ENCODE peak calls at places on chromosomes 6 and 20, in nine cellular contexts. One of them, this sample, is unnamed.

GRCh38 chr6:18533793-18534192 is 146.6 kb downstream of the RNF144B start:
- DNase-seq in osteocyte: no peak
- DNase-seq in choroid plexus epithelial cell: no peak
- DNase-seq in epithelial cell of esophagus: no peak
- DNase-seq in body of pancreas: no peak
- DNase-seq in mucosa of descending colon: no peak
- DNase-seq in progenitor cell of endocrine pancreas: no peak
- DNase-seq in fibroblast of mammary gland: no peak
- DNase-seq in bronchial epithelial cell: peak
- DNase-seq in this sample: no peak

GRCh38 chr20:58017237-58017969 is 211.1 kb downstream of the ANKRD60 start:
- DNase-seq in osteocyte: no peak
- DNase-seq in choroid plexus epithelial cell: peak
- DNase-seq in epithelial cell of esophagus: peak
- DNase-seq in body of pancreas: peak
- DNase-seq in mucosa of descending colon: peak
- DNase-seq in progenitor cell of endocrine pancreas: no peak
- DNase-seq in fibroblast of mammary gland: no peak
- DNase-seq in bronchial epithelial cell: peak
- DNase-seq in this sample: no peak

GRCh38 chr20:57710841-57711240 is 1.0 kb upstream of the PMEPA1 start:
- DNase-seq in osteocyte: no peak
- DNase-seq in choroid plexus epithelial cell: peak
- DNase-seq in epithelial cell of esophagus: no peak
- DNase-seq in body of pancreas: peak
- DNase-seq in mucosa of descending colon: no peak
- DNase-seq in progenitor cell of endocrine pancreas: no peak
- DNase-seq in fibroblast of mammary gland: no peak
- DNase-seq in bronchial epithelial cell: no peak
- DNase-seq in this sample: no peak

GRCh38 chr6:89976141-89977020 is 82.1 kb downstream of the GJA10 start:
- DNase-seq in osteocyte: no peak
- DNase-seq in choroid plexus epithelial cell: no peak
- DNase-seq in epithelial cell of esophagus: no peak
- DNase-seq in body of pancreas: no peak
- DNase-seq in mucosa of descending colon: no peak
- DNase-seq in progenitor cell of endocrine pancreas: no peak
- DNase-seq in fibroblast of mammary gland: no peak
- DNase-seq in bronchial epithelial cell: no peak
- DNase-seq in this sample: no peak

GRCh38 chr6:155380666-155381332 is 66.5 kb upstream of the TFB1M start:
- DNase-seq in osteocyte: no peak
- DNase-seq in choroid plexus epithelial cell: no peak
- DNase-seq in epithelial cell of esophagus: no peak
- DNase-seq in body of pancreas: no peak
- DNase-seq in mucosa of descending colon: no peak
- DNase-seq in progenitor cell of endocrine pancreas: no peak
- DNase-seq in fibroblast of mammary gland: no peak
- DNase-seq in bronchial epithelial cell: no peak
- DNase-seq in this sample: no peak

GRCh38 chr6:43604174-43604573 is 24.9 kb downstream of the GTPBP2 start:
- DNase-seq in osteocyte: no peak
- DNase-seq in choroid plexus epithelial cell: peak
- DNase-seq in epithelial cell of esophagus: peak
- DNase-seq in body of pancreas: no peak
- DNase-seq in mucosa of descending colon: no peak
- DNase-seq in progenitor cell of endocrine pancreas: no peak
- DNase-seq in fibroblast of mammary gland: peak
- DNase-seq in bronchial epithelial cell: peak
- DNase-seq in this sample: no peak

GRCh38 chr20:62929051-62929538 is 2.8 kb upstream of the DIDO1 start:
- DNase-seq in osteocyte: no peak
- DNase-seq in choroid plexus epithelial cell: peak
- DNase-seq in epithelial cell of esophagus: peak
- DNase-seq in body of pancreas: peak
- DNase-seq in mucosa of descending colon: peak
- DNase-seq in progenitor cell of endocrine pancreas: peak
- DNase-seq in fibroblast of mammary gland: peak
- DNase-seq in bronchial epithelial cell: peak
- DNase-seq in this sample: peak

GRCh38 chr6:11096109-11096508 is 2.5 kb downstream of the SMIM13 start:
- DNase-seq in osteocyte: no peak
- DNase-seq in choroid plexus epithelial cell: peak
- DNase-seq in epithelial cell of esophagus: peak
- DNase-seq in body of pancreas: peak
- DNase-seq in mucosa of descending colon: no peak
- DNase-seq in progenitor cell of endocrine pancreas: no peak
- DNase-seq in fibroblast of mammary gland: peak
- DNase-seq in bronchial epithelial cell: peak
- DNase-seq in this sample: no peak

GRCh38 chr20:57323034-57323433 is 6.6 kb upstream of the SPO11 start:
- DNase-seq in osteocyte: no peak
- DNase-seq in choroid plexus epithelial cell: peak
- DNase-seq in epithelial cell of esophagus: peak
- DNase-seq in body of pancreas: no peak
- DNase-seq in mucosa of descending colon: peak
- DNase-seq in progenitor cell of endocrine pancreas: no peak
- DNase-seq in fibroblast of mammary gland: peak
- DNase-seq in bronchial epithelial cell: peak
- DNase-seq in this sample: no peak

GRCh38 chr6:168150551-168151444 is 71.8 kb upstream of the FRMD1 start:
- DNase-seq in osteocyte: peak
- DNase-seq in choroid plexus epithelial cell: no peak
- DNase-seq in epithelial cell of esophagus: no peak
- DNase-seq in body of pancreas: peak
- DNase-seq in mucosa of descending colon: peak
- DNase-seq in progenitor cell of endocrine pancreas: no peak
- DNase-seq in fibroblast of mammary gland: no peak
- DNase-seq in bronchial epithelial cell: no peak
- DNase-seq in this sample: peak

GRCh38 chr20:61874421-61875068 is 191.1 kb downstream of the TAF4 start:
- DNase-seq in osteocyte: no peak
- DNase-seq in choroid plexus epithelial cell: peak
- DNase-seq in epithelial cell of esophagus: peak
- DNase-seq in body of pancreas: peak
- DNase-seq in mucosa of descending colon: peak
- DNase-seq in progenitor cell of endocrine pancreas: no peak
- DNase-seq in fibroblast of mammary gland: peak
- DNase-seq in bronchial epithelial cell: peak
- DNase-seq in this sample: peak

GRCh38 chr6:163585932-163586437 is 171.5 kb downstream of the QKI start:
- DNase-seq in osteocyte: no peak
- DNase-seq in choroid plexus epithelial cell: peak
- DNase-seq in epithelial cell of esophagus: peak
- DNase-seq in body of pancreas: peak
- DNase-seq in mucosa of descending colon: no peak
- DNase-seq in progenitor cell of endocrine pancreas: no peak
- DNase-seq in fibroblast of mammary gland: peak
- DNase-seq in bronchial epithelial cell: peak
- DNase-seq in this sample: no peak

GRCh38 chr20:44234566-44235317 is 12.4 kb upstream of the GDAP1L1 start:
- DNase-seq in osteocyte: no peak
- DNase-seq in choroid plexus epithelial cell: no peak
- DNase-seq in epithelial cell of esophagus: no peak
- DNase-seq in body of pancreas: no peak
- DNase-seq in mucosa of descending colon: no peak
- DNase-seq in progenitor cell of endocrine pancreas: no peak
- DNase-seq in fibroblast of mammary gland: no peak
- DNase-seq in bronchial epithelial cell: no peak
- DNase-seq in this sample: no peak

GRCh38 chr20:59043698-59044097 is 1.1 kb upstream of the PRELID3B start:
- DNase-seq in osteocyte: no peak
- DNase-seq in choroid plexus epithelial cell: no peak
- DNase-seq in epithelial cell of esophagus: peak
- DNase-seq in body of pancreas: no peak
- DNase-seq in mucosa of descending colon: no peak
- DNase-seq in progenitor cell of endocrine pancreas: no peak
- DNase-seq in fibroblast of mammary gland: peak
- DNase-seq in bronchial epithelial cell: peak
- DNase-seq in this sample: no peak

GRCh38 chr6:19734519-19734918 is 102.7 kb upstream of the ID4 start:
- DNase-seq in osteocyte: no peak
- DNase-seq in choroid plexus epithelial cell: no peak
- DNase-seq in epithelial cell of esophagus: no peak
- DNase-seq in body of pancreas: no peak
- DNase-seq in mucosa of descending colon: no peak
- DNase-seq in progenitor cell of endocrine pancreas: no peak
- DNase-seq in fibroblast of mammary gland: no peak
- DNase-seq in bronchial epithelial cell: no peak
- DNase-seq in this sample: no peak

GRCh38 chr20:44384423-44385027 is 29.0 kb downstream of the HNF4A start:
- DNase-seq in osteocyte: peak
- DNase-seq in choroid plexus epithelial cell: peak
- DNase-seq in epithelial cell of esophagus: peak
- DNase-seq in body of pancreas: peak
- DNase-seq in mucosa of descending colon: peak
- DNase-seq in progenitor cell of endocrine pancreas: peak
- DNase-seq in fibroblast of mammary gland: peak
- DNase-seq in bronchial epithelial cell: peak
- DNase-seq in this sample: peak

GRCh38 chr6:51953246-51953645 is 134.2 kb downstream of the PKHD1 start:
- DNase-seq in osteocyte: no peak
- DNase-seq in choroid plexus epithelial cell: no peak
- DNase-seq in epithelial cell of esophagus: no peak
- DNase-seq in body of pancreas: no peak
- DNase-seq in mucosa of descending colon: no peak
- DNase-seq in progenitor cell of endocrine pancreas: no peak
- DNase-seq in fibroblast of mammary gland: no peak
- DNase-seq in bronchial epithelial cell: peak
- DNase-seq in this sample: no peak

GRCh38 chr6:154491567-154492470 is 18.7 kb downstream of the CNKSR3 start:
- DNase-seq in osteocyte: no peak
- DNase-seq in choroid plexus epithelial cell: no peak
- DNase-seq in epithelial cell of esophagus: no peak
- DNase-seq in body of pancreas: no peak
- DNase-seq in mucosa of descending colon: no peak
- DNase-seq in progenitor cell of endocrine pancreas: no peak
- DNase-seq in fibroblast of mammary gland: no peak
- DNase-seq in bronchial epithelial cell: no peak
- DNase-seq in this sample: no peak

GRCh38 chr20:48595495-48596475 is 232.0 kb downstream of the PREX1 start:
- DNase-seq in osteocyte: no peak
- DNase-seq in choroid plexus epithelial cell: no peak
- DNase-seq in epithelial cell of esophagus: no peak
- DNase-seq in body of pancreas: no peak
- DNase-seq in mucosa of descending colon: no peak
- DNase-seq in progenitor cell of endocrine pancreas: no peak
- DNase-seq in fibroblast of mammary gland: no peak
- DNase-seq in bronchial epithelial cell: no peak
- DNase-seq in this sample: no peak

GRCh38 chr6:8195714-8196104 is 93.4 kb upstream of the EEF1E1 start:
- DNase-seq in osteocyte: no peak
- DNase-seq in choroid plexus epithelial cell: no peak
- DNase-seq in epithelial cell of esophagus: no peak
- DNase-seq in body of pancreas: no peak
- DNase-seq in mucosa of descending colon: no peak
- DNase-seq in progenitor cell of endocrine pancreas: no peak
- DNase-seq in fibroblast of mammary gland: no peak
- DNase-seq in bronchial epithelial cell: no peak
- DNase-seq in this sample: no peak
- TF ChIP-seq CTCF in osteocyte: no peak
- TF ChIP-seq CTCF in choroid plexus epithelial cell: no peak
- TF ChIP-seq CTCF in epithelial cell of esophagus: no peak
- TF ChIP-seq CTCF in body of pancreas: no peak
- TF ChIP-seq CTCF in mucosa of descending colon: no peak
- TF ChIP-seq CTCF in progenitor cell of endocrine pancreas: no peak
- TF ChIP-seq CTCF in fibroblast of mammary gland: no peak
- TF ChIP-seq CTCF in bronchial epithelial cell: no peak
- TF ChIP-seq CTCF in this sample: peak

DNA sequence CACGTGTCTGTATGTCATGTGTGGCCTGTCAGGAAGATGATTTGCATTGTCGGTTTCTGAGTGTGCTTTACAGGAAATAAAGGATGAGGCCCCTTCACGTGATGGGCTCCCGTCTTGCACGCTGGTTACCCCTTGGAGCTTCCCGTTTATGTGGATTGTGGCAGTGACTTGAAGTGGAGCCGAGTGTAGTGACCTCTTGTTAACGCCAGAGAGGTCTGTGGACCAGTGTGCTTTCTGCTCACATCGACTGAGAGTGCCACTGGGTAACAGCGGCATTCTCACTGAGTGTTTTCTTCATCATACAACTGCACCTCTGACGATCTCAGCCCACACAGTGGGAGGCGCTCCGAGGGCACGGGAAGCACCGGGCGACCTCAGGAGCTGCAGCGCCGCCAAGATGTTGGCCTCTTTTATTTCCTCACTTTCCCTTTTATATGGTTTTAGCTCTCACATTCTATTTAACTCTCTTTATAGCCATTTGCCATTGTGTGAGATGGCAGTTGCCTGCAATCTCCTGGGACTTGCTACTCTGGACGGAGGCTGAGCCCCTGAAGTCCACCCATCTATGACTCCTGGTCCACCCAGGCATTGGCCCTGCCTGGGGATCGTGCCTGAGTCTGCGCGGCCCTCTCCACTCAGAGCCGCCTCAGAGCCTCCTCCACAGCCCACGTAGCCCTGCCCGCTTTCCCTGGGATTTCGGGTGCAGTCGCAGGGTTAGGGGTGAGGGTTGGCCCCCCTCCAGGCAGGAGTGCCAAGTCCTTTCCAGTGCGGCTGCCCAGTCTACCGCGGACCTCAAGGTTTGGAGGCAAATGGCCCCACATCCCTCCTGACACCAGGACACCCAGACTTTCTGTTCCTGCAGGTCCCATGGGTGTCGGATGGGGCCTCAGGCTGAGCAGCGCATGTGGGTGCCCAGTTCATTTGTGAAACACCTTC is 238.9 kb downstream of the ERMARD start:
- DNase-seq in osteocyte: no peak
- DNase-seq in choroid plexus epithelial cell: no peak
- DNase-seq in epithelial cell of esophagus: no peak
- DNase-seq in body of pancreas: no peak
- DNase-seq in mucosa of descending colon: no peak
- DNase-seq in progenitor cell of endocrine pancreas: no peak
- DNase-seq in fibroblast of mammary gland: no peak
- DNase-seq in bronchial epithelial cell: no peak
- DNase-seq in this sample: no peak
- TF ChIP-seq CTCF in osteocyte: no peak
- TF ChIP-seq CTCF in choroid plexus epithelial cell: no peak
- TF ChIP-seq CTCF in epithelial cell of esophagus: no peak
- TF ChIP-seq CTCF in body of pancreas: no peak
- TF ChIP-seq CTCF in mucosa of descending colon: no peak
- TF ChIP-seq CTCF in progenitor cell of endocrine pancreas: no peak
- TF ChIP-seq CTCF in fibroblast of mammary gland: no peak
- TF ChIP-seq CTCF in bronchial epithelial cell: no peak
- TF ChIP-seq CTCF in this sample: no peak

GRCh38 chr6:139117734-139118133 is 17.1 kb upstream of the HECA start:
- DNase-seq in osteocyte: no peak
- DNase-seq in choroid plexus epithelial cell: peak
- DNase-seq in epithelial cell of esophagus: no peak
- DNase-seq in body of pancreas: no peak
- DNase-seq in mucosa of descending colon: no peak
- DNase-seq in progenitor cell of endocrine pancreas: no peak
- DNase-seq in fibroblast of mammary gland: no peak
- DNase-seq in bronchial epithelial cell: no peak
- DNase-seq in this sample: no peak
- TF ChIP-seq CTCF in osteocyte: no peak
- TF ChIP-seq CTCF in choroid plexus epithelial cell: no peak
- TF ChIP-seq CTCF in epithelial cell of esophagus: no peak
- TF ChIP-seq CTCF in body of pancreas: no peak
- TF ChIP-seq CTCF in mucosa of descending colon: no peak
- TF ChIP-seq CTCF in progenitor cell of endocrine pancreas: no peak
- TF ChIP-seq CTCF in fibroblast of mammary gland: peak
- TF ChIP-seq CTCF in bronchial epithelial cell: peak
- TF ChIP-seq CTCF in this sample: peak

GRCh38 chr6:6379573-6379972 is 59.1 kb upstream of the F13A1 start:
- DNase-seq in osteocyte: no peak
- DNase-seq in choroid plexus epithelial cell: no peak
- DNase-seq in epithelial cell of esophagus: peak
- DNase-seq in body of pancreas: no peak
- DNase-seq in mucosa of descending colon: no peak
- DNase-seq in progenitor cell of endocrine pancreas: no peak
- DNase-seq in fibroblast of mammary gland: no peak
- DNase-seq in bronchial epithelial cell: no peak
- DNase-seq in this sample: no peak

GRCh38 chr6:6376845-6377244 is 56.4 kb upstream of the F13A1 start:
- DNase-seq in osteocyte: no peak
- DNase-seq in choroid plexus epithelial cell: no peak
- DNase-seq in epithelial cell of esophagus: no peak
- DNase-seq in body of pancreas: no peak
- DNase-seq in mucosa of descending colon: no peak
- DNase-seq in progenitor cell of endocrine pancreas: no peak
- DNase-seq in fibroblast of mammary gland: no peak
- DNase-seq in bronchial epithelial cell: peak
- DNase-seq in this sample: no peak
- TF ChIP-seq CTCF in osteocyte: no peak
- TF ChIP-seq CTCF in choroid plexus epithelial cell: no peak
- TF ChIP-seq CTCF in epithelial cell of esophagus: no peak
- TF ChIP-seq CTCF in body of pancreas: no peak
- TF ChIP-seq CTCF in mucosa of descending colon: no peak
- TF ChIP-seq CTCF in progenitor cell of endocrine pancreas: no peak
- TF ChIP-seq CTCF in fibroblast of mammary gland: no peak
- TF ChIP-seq CTCF in bronchial epithelial cell: peak
- TF ChIP-seq CTCF in this sample: no peak

This sample was measured in endothelial cell.